ENCODE peak calls at places on chromosomes 16 and 17, in eight cellular contexts. Z, E, U, J, G, Y, T and A are unnamed samples.
A peak's percentile ranks its signal among the peaks of the same experiment; 100 is the strongest.

GRCh38 chr17:2779545-2779944 is 16.7 kb upstream of the RAP1GAP2 start:
- DNase-seq in U (no peak), G (no peak), Z (no peak), Y (no peak), T (no peak), J (no peak), E (no peak), A (no peak)

GRCh38 chr16:10629592-10629963 is 49.2 kb upstream of the EMP2 start:
- DNase-seq in G (no peak), Z (no peak), T (no peak), Y (no peak), U (no peak), J (no peak), E (no peak), A (no peak)

GRCh38 chr17:61498042-61498441 is 45.8 kb downstream of the TBX4 start:
- DNase-seq in Z (no peak), U (no peak), J (no peak), G (no peak), T (no peak), Y (no peak), E (no peak), A (no peak)

GRCh38 chr16:23330583-23331249 is 28.6 kb downstream of the SCNN1B start:
- DNase-seq in Y (no peak), J (no peak), G (no peak), Z (no peak), E (no peak), U (no peak), T (no peak), A (no peak)

GRCh38 chr17:74419862-74420492 is 11.9 kb upstream of the GPRC5C start:
- DNase-seq in T (no peak), J (no peak), Z (no peak), U (no peak), E (peak; percentile 66), G (no peak), Y (no peak), A (no peak)

GRCh38 chr17:55513885-55514590 is 2.8 kb upstream of the SMIM36 start:
- DNase-seq in E (peak; percentile 76), J (no peak), G (no peak), Y (peak; percentile 79), Z (peak; percentile 93), T (peak; percentile 60), U (peak; percentile 78), A (peak; percentile 29)

GRCh38 chr17:82690786-82691489 is 7.6 kb downstream of the RAB40B start:
- DNase-seq in Z (no peak), J (no peak), Y (no peak), U (no peak), T (no peak), E (no peak), G (no peak), A (no peak)

GRCh38 chr17:42248351-42249179 is 27.6 kb downstream of the STAT5B start:
- DNase-seq in J (peak; percentile 38), U (peak; percentile 99), T (peak; percentile 88), Y (peak; percentile 98), Z (peak; percentile 85), G (peak; percentile 62), E (peak; percentile 81), A (no peak)

GRCh38 chr16:3642397-3643094 is 11.9 kb upstream of the DNASE1 start:
- DNase-seq in E (peak; percentile 45), T (no peak), U (peak; percentile 63), J (no peak), Y (peak; percentile 56), G (no peak), Z (no peak), A (no peak)

GRCh38 chr16:14289692-14290340 is 218.7 kb downstream of the MRTFB start:
- DNase-seq in G (no peak), E (peak; percentile 21), Z (no peak), U (peak; percentile 41), Y (peak; percentile 18), J (no peak), T (peak; percentile 8), A (peak; percentile 29)

GRCh38 chr17:49567104-49567521 is 8.6 kb upstream of the NXPH3 start:
- DNase-seq in J (no peak), U (no peak), E (no peak), G (no peak), Z (no peak), Y (no peak), T (no peak), A (no peak)

GRCh38 chr17:41987642-41988041 is 21.0 kb downstream of the CNP start:
- DNase-seq in E (no peak), U (peak; percentile 51), G (no peak), Y (peak; percentile 18), J (no peak), T (no peak), Z (no peak), A (no peak)

GRCh38 chr16:4664538-4665418 is 28.6 kb upstream of the NUDT16L1 start:
- DNase-seq in T (no peak), U (no peak), Z (peak; percentile 54), Y (peak; percentile 48), G (no peak), J (no peak), E (peak; percentile 88), A (no peak)

GRCh38 chr16:69924777-69925191 is 26.4 kb upstream of the CLEC18A start:
- DNase-seq in T (peak; percentile 87), Z (peak; percentile 66), G (no peak), U (peak; percentile 85), Y (peak; percentile 71), E (no peak), J (peak; percentile 69), A (no peak)

GRCh38 chr17:77208217-77208808 is 67.5 kb downstream of the SEC14L1 start:
- DNase-seq in G (no peak), J (no peak), U (peak; percentile 87), Z (peak; percentile 35), Y (peak; percentile 83), T (peak; percentile 66), E (peak; percentile 73), A (no peak)
- TF ChIP-seq CTCF in G (no peak), J (peak; percentile 54), U (peak; percentile 58), Z (peak; percentile 7), Y (peak; percentile 43), T (peak; percentile 64), E (peak; percentile 64), A (no peak)

GRCh38 chr16:49003022-49003421 is 278.6 kb downstream of the CBLN1 start:
- DNase-seq in J (no peak), Y (no peak), U (no peak), G (no peak), Z (no peak), T (no peak), E (no peak), A (no peak)

GRCh38 chr16:48997946-48998345 is 283.7 kb downstream of the CBLN1 start:
- DNase-seq in Y (no peak), T (no peak), U (no peak), G (no peak), J (no peak), Z (no peak), E (no peak), A (no peak)

GRCh38 chr16:48999508-48999907 is 282.1 kb downstream of the CBLN1 start:
- DNase-seq in Y (no peak), T (no peak), G (no peak), Z (no peak), J (no peak), U (no peak), E (no peak), A (no peak)

GRCh38 chr16:48999034-48999433 is 282.6 kb downstream of the CBLN1 start:
- DNase-seq in T (no peak), U (no peak), G (no peak), Z (no peak), E (no peak), Y (no peak), J (no peak), A (no peak)

DNA sequence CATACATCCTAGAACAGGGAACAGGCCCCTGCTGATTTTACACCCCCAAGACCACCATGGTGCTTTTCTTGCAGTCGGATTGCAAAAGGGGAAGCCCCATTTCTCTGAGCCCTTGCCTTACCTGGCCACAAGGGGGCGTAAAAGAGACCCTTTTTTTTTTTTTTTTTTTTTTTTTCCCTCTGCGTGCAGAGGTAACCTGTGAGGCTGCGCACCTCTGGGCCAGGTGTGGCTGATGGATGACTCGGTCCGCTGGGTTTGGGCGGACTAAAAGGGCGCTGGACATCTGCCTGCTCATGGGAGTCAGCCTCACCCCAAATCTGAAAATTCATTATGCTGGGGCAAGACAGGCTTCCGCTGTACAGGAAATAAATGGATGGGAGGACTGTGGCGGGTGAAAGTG is 281.0 kb downstream of the CBLN1 start:
- DNase-seq in Y (no peak), G (no peak), Z (no peak), E (no peak), J (no peak), T (no peak), U (no peak), A (no peak)
- TF ChIP-seq CTCF in Y (peak; percentile 34), G (peak; percentile 19), Z (peak; percentile 17), E (no peak), J (peak; percentile 41), T (peak; percentile 31), U (peak; percentile 27), A (peak; percentile 86)

DNA sequence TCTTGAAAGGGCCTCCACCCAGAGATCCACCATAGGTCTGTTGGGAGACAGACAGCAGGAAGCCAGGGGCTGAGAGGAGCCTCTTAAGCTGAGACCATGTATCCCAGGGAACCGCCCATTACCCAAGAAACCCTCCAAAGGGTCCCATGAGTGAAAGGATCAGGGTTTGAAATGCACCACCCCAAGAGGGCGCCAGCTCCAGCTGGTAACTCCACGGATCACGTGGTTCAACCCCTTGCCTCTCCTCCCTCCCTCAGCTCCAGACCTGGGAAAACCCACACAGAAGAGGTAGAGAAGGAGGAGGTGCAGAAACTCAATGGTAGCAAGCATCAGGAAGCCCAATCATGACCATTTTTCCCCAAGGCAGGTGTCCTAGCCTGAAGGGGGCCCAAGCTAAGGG is 148.7 kb downstream of the AIPL1 start:
- DNase-seq in U (no peak), J (no peak), G (no peak), Y (no peak), E (no peak), T (no peak), Z (no peak), A (no peak)
- TF ChIP-seq CTCF in U (no peak), J (no peak), G (no peak), Y (no peak), E (no peak), T (no peak), Z (no peak), A (no peak)

GRCh38 chr17:81471804-81472456 is 40.7 kb downstream of the ACTG1 start:
- DNase-seq in Z (peak; percentile 94), U (peak; percentile 98), J (no peak), T (peak; percentile 93), E (no peak), G (no peak), Y (peak; percentile 80), A (no peak)
- TF ChIP-seq CTCF in Z (peak; percentile 27), U (peak; percentile 78), J (peak; percentile 13), T (peak; percentile 62), E (no peak), G (no peak), Y (peak; percentile 46), A (no peak)

DNA sequence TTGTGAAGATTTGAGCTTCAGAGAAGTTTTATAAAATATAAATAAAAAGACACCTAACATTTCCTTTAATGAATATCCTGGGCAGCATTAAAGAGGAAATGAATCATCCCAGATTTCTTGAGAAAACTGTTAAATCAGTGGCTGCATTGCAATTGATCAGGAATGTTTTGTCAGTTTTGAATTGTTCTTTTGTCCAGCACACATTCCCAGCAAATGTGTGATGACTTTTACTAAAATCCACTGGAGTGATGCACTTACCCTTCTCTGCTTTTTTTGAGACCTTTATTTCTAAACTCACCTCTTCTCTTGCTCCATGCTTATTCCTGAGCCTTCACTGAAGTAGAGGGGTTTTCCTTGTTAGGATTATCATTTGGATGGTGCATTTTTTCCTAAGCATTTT is 1307.2 kb downstream of the CDH8 start:
- DNase-seq in T (peak; percentile 49), G (no peak), E (no peak), Z (no peak), Y (no peak), U (no peak), J (no peak), A (no peak)
- TF ChIP-seq CTCF in T (no peak), G (no peak), E (no peak), Z (no peak), Y (no peak), U (no peak), J (no peak), A (no peak)